ENCODE peak calls at places on chromosomes 5 and 9, in nine cellular contexts. G is right cardiac atrium; E is retinal pigment epithelial cell; Y is AG10803; Z is IMR-90; L is A549; A is CD8-positive, alpha-beta memory T cell; T is fibroblast of lung; F is OCI-LY7. D is an unnamed sample.
A peak's percentile ranks its signal among the peaks of the same experiment; 100 is the strongest.

GRCh38 chr9:71487046-71487445 is 281.3 kb downstream of the CEMIP2 start:
- DNase-seq in G (peak; percentile 5), E (no peak), Y (peak; percentile 62), Z (no peak), L (peak; percentile 22), A (no peak), T (no peak), F (no peak), D (no peak)

GRCh38 chr5:94621763-94622162 is 3.3 kb downstream of the SLF1 start:
- DNase-seq in G (no peak), E (no peak), Y (no peak), Z (no peak), L (no peak), A (no peak), T (peak; percentile 13), F (peak; percentile 40), D (no peak)

GRCh38 chr9:136409557-136410455 is 608 bp downstream of the ENTR1 start:
- DNase-seq in G (peak; percentile 43), E (peak; percentile 35), Y (peak; percentile 31), Z (peak; percentile 22), L (peak; percentile 24), A (peak; percentile 33), T (peak; percentile 17), F (peak; percentile 61), D (no peak)

GRCh38 chr5:12934722-12935121 is 1009.8 kb downstream of the DNAH5 start:
- DNase-seq in G (no peak), E (no peak), Y (no peak), Z (no peak), L (peak; percentile 6), A (no peak), T (no peak), F (no peak), D (no peak)

GRCh38 chr5:420632-421286 is 22.2 kb upstream of the EXOC3 start:
- DNase-seq in G (no peak), E (no peak), Y (no peak), Z (no peak), L (no peak), A (no peak), T (no peak), F (no peak), D (no peak)

GRCh38 chr9:3527653-3527960 is 1.8 kb upstream of the RFX3 start:
- DNase-seq in G (no peak), E (no peak), Y (no peak), Z (no peak), L (no peak), A (no peak), T (no peak), F (peak; percentile 19), D (no peak)

GRCh38 chr5:142888469-142889085 is 118.4 kb downstream of the ARHGAP26 start:
- DNase-seq in G (no peak), E (no peak), Y (peak; percentile 65), Z (peak; percentile 73), L (peak; percentile 72), A (no peak), T (peak; percentile 74), F (peak; percentile 42), D (no peak)

GRCh38 chr5:128228506-128228905 is 144.9 kb downstream of the SLC12A2 start:
- DNase-seq in G (no peak), E (peak; percentile 81), Y (peak; percentile 68), Z (peak; percentile 58), L (no peak), A (no peak), T (peak; percentile 87), F (no peak), D (peak; percentile 38)

GRCh38 chr5:170076211-170076610 is 29.5 kb upstream of the FOXI1 start:
- DNase-seq in G (no peak), E (peak; percentile 68), Y (peak; percentile 18), Z (no peak), L (no peak), A (no peak), T (no peak), F (no peak), D (no peak)

GRCh38 chr5:140424135-140424534 is 22.5 kb downstream of the ANKHD1 start:
- DNase-seq in G (no peak), E (no peak), Y (no peak), Z (peak; percentile 5), L (no peak), A (no peak), T (no peak), F (no peak), D (no peak)

GRCh38 chr5:165630211-165630866 is 2124.9 kb downstream of the MAT2B start:
- DNase-seq in G (peak; percentile 12), E (peak; percentile 39), Y (peak; percentile 9), Z (peak; percentile 64), L (peak; percentile 56), A (no peak), T (peak; percentile 83), F (peak; percentile 29), D (peak; percentile 16)

GRCh38 chr9:126303488-126303887 is 23.1 kb upstream of the MVB12B start:
- DNase-seq in G (no peak), E (no peak), Y (no peak), Z (no peak), L (no peak), A (no peak), T (no peak), F (no peak), D (no peak)

GRCh38 chr5:909086-909485 is 16.4 kb downstream of the TRIP13 start:
- DNase-seq in G (no peak), E (no peak), Y (no peak), Z (no peak), L (no peak), A (no peak), T (no peak), F (no peak), D (no peak)

GRCh38 chr5:55633574-55634203 is 78.4 kb downstream of the SLC38A9 start:
- DNase-seq in G (peak; percentile 66), E (no peak), Y (peak; percentile 55), Z (peak; percentile 55), L (peak; percentile 31), A (no peak), T (no peak), F (no peak), D (no peak)

GRCh38 chr9:114057161-114057560 is 20.9 kb downstream of the AMBP start:
- DNase-seq in G (no peak), E (no peak), Y (no peak), Z (no peak), L (no peak), A (no peak), T (no peak), F (no peak), D (no peak)

GRCh38 chr9:18928711-18929110 is 104.3 kb downstream of the SAXO1 start:
- DNase-seq in G (no peak), E (no peak), Y (no peak), Z (peak; percentile 81), L (no peak), A (no peak), T (no peak), F (no peak), D (no peak)

GRCh38 chr5:132363431-132364112 is 5.9 kb upstream of the SLC22A5 start:
- DNase-seq in G (peak; percentile 46), E (peak; percentile 38), Y (peak; percentile 81), Z (peak; percentile 93), L (peak; percentile 90), A (no peak), T (peak; percentile 85), F (no peak), D (peak; percentile 91)
- H3K4me3 ChIP-seq in G (no peak overlapping the region), E (no peak overlapping the region), Y (no peak overlapping the region), Z (no peak overlapping the region), L (peak overlapping the region; percentile 26), A (no peak overlapping the region), T (no peak overlapping the region), F (no peak overlapping the region), D (no peak overlapping the region)

GRCh38 chr5:123089572-123089970 is 530 bp downstream of the PRDM6 start:
- DNase-seq in G (peak; percentile 39), E (no peak), Y (peak; percentile 39), Z (peak; percentile 52), L (peak; percentile 45), A (no peak), T (peak; percentile 53), F (no peak), D (no peak)

GRCh38 chr5:123091988-123092583 is 3.0 kb downstream of the PRDM6 start:
- DNase-seq in G (no peak), E (no peak), Y (no peak), Z (peak; percentile 13), L (no peak), A (no peak), T (peak; percentile 59), F (no peak), D (no peak)

GRCh38 chr5:123091258-123091987 is 2.4 kb downstream of the PRDM6 start:
- DNase-seq in G (no peak), E (no peak), Y (no peak), Z (peak; percentile 15), L (no peak), A (no peak), T (peak; percentile 56), F (no peak), D (no peak)

GRCh38 chr5:123089971-123090640 is 1.1 kb downstream of the PRDM6 start:
- DNase-seq in G (peak; percentile 37), E (no peak), Y (peak; percentile 24), Z (peak; percentile 27), L (peak; percentile 16), A (no peak), T (no peak), F (no peak), D (no peak)

GRCh38 chr5:123090641-123091257 is 1.7 kb downstream of the PRDM6 start:
- DNase-seq in G (peak; percentile 15), E (no peak), Y (no peak), Z (no peak), L (no peak), A (no peak), T (no peak), F (no peak), D (no peak)
- H3K4me3 ChIP-seq in G (peak overlapping the region; percentile 81), E (no peak overlapping the region), Y (peak overlapping the region; percentile 33), Z (peak overlapping the region; percentile 58), L (peak overlapping the region; percentile 64), A (no peak overlapping the region), T (peak overlapping the region; percentile 93), F (no peak overlapping the region), D (no peak overlapping the region)

DNA sequence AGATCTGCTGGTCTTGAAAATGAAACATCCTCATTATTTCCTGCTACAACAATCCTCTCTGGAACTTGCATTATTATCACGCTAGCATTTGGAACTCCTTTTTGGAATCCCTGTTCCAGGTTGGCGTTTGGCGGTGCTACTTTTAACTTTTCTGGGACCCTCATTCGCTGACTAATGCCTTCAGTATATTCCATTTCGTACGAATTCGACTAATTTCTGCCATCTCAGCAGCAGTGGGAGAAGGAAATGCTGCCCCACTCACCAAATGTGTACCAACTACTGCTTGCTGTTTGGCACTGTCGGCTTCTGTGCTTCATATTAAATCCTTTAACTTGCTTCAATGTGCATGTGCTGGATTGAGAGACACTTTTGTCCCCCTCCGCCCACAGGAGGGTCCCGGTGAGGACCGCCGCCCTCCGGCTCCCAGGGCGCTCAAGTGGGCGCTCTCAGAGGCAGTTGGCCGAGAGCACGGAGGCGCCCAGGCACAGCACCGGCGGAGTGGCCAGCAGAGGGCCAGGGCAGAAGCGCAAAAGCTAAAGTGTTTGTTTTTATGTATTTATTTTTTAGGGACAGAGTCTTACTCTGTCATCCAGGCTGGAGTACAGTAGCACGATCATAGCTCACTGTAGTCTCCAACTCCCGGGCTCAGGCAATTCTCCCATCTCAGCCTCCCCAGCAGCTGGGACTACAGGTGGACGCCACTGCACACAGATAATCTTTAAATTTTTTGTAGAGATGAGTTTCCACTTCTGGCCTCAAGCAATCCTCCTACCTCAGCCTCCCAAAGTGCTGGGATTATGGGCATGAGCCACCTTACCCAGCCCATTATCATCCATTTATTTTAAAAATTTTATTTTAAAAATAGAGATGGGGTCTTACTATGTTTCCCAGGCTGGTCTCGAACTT is 11.9 kb downstream of the PDE6A start:
- DNase-seq in G (no peak), E (no peak), Y (no peak), Z (no peak), L (peak; percentile 69), A (no peak), T (no peak), F (no peak), D (no peak)
- H3K4me3 ChIP-seq in G (peak overlapping the region; percentile 35), E (no peak overlapping the region), Y (no peak overlapping the region), Z (no peak overlapping the region), L (peak overlapping the region; percentile 41), A (no peak overlapping the region), T (no peak overlapping the region), F (no peak overlapping the region), D (no peak overlapping the region)

GRCh38 chr5:176541338-176542134 is 4.3 kb upstream of the RNF44 start:
- DNase-seq in G (peak; percentile 69), E (no peak), Y (no peak), Z (no peak), L (peak; percentile 32), A (peak; percentile 68), T (no peak), F (peak; percentile 85), D (no peak)
- H3K4me3 ChIP-seq in G (no peak overlapping the region), E (no peak overlapping the region), Y (no peak overlapping the region), Z (no peak overlapping the region), L (no peak overlapping the region), A (peak overlapping the region; percentile 83), T (no peak overlapping the region), F (peak overlapping the region; percentile 75), D (no peak overlapping the region)